ENCODE peak calls at places on chromosomes 2 and 18, in seven cellular contexts. L is neuronal stem cell; Z is uterus; R is effector memory CD4-positive, alpha-beta T cell; O is sigmoid colon; V is neural progenitor cell; Y is DND-41. H is an unnamed sample. For H3K4me1, the result is how much of the 10 kb centered on the place peaks cover.

GRCh38 chr2:38109732-38110181 is 33.8 kb upstream of the CYP1B1 start:
- DNase-seq in L (no peak), Z (no peak), R (no peak), O (no peak), V (no peak), Y (no peak), H (no peak)

GRCh38 chr2:113337809-113338208 is 59.1 kb upstream of the PAX8 start:
- DNase-seq in L (no peak), Z (no peak), R (no peak), O (no peak), V (no peak), Y (no peak), H (no peak)

GRCh38 chr2:207619764-207620203 is 5.4 kb downstream of the METTL21A start:
- DNase-seq in L (no peak), Z (no peak), R (no peak), O (no peak), V (no peak), Y (no peak), H (no peak)

GRCh38 chr2:226544581-226545210 is 254.9 kb downstream of the IRS1 start:
- DNase-seq in L (no peak), Z (no peak), R (no peak), O (no peak), V (no peak), Y (no peak), H (no peak)

GRCh38 chr18:74331404-74331803 is 15.8 kb downstream of the C18orf63 start:
- DNase-seq in L (no peak), Z (no peak), R (no peak), O (no peak), V (peak), Y (no peak), H (no peak)

GRCh38 chr2:84782717-84783442 is 98.0 kb downstream of the TRABD2A start:
- DNase-seq in L (no peak), Z (no peak), R (peak), O (no peak), V (no peak), Y (no peak), H (no peak)

GRCh38 chr2:136010126-136010525 is 24.7 kb upstream of the DARS1 start:
- DNase-seq in L (no peak), Z (no peak), R (no peak), O (no peak), V (no peak), Y (no peak), H (no peak)

GRCh38 chr2:132774189-132774588 is 104.2 kb upstream of the LYPD1 start:
- DNase-seq in L (no peak), Z (no peak), R (no peak), O (no peak), V (no peak), Y (no peak), H (no peak)

GRCh38 chr18:657311-657997 is at the start of gene TYMS:
- DNase-seq in L (peak), Z (no peak), R (no peak), O (no peak), V (peak), Y (peak), H (peak)

GRCh38 chr2:142722569-142722968 is 154.9 kb upstream of the KYNU start:
- DNase-seq in L (no peak), Z (no peak), R (no peak), O (no peak), V (no peak), Y (no peak), H (no peak)

GRCh38 chr2:36663851-36664715 is 32.4 kb upstream of the VIT start:
- DNase-seq in L (peak), Z (peak), R (no peak), O (no peak), V (peak), Y (peak), H (peak)

GRCh38 chr2:232976176-232976575 is 36.9 kb downstream of the NGEF start:
- DNase-seq in L (no peak), Z (no peak), R (no peak), O (no peak), V (no peak), Y (no peak), H (no peak)

GRCh38 chr2:222895143-222895542 is 34.3 kb downstream of the ACSL3 start:
- DNase-seq in L (no peak), Z (no peak), R (no peak), O (no peak), V (no peak), Y (no peak), H (no peak)

GRCh38 chr2:98552499-98553179 is 55.7 kb downstream of the COA5 start:
- DNase-seq in L (no peak), Z (no peak), R (no peak), O (no peak), V (no peak), Y (no peak), H (no peak)

GRCh38 chr18:41690332-41691110 is 264.5 kb upstream of the PIK3C3 start:
- DNase-seq in L (no peak), Z (no peak), R (no peak), O (no peak), V (no peak), Y (no peak), H (no peak)

GRCh38 chr2:116487336-116487735 is 1327.2 kb upstream of the DDX18 start:
- DNase-seq in L (no peak), Z (no peak), R (no peak), O (no peak), V (no peak), Y (no peak), H (no peak)

GRCh38 chr2:177108890-177109289 is 103.7 kb upstream of the HNRNPA3 start:
- DNase-seq in L (no peak), Z (no peak), R (no peak), O (no peak), V (no peak), Y (no peak), H (no peak)

GRCh38 chr2:25738383-25739343 is 65.3 kb upstream of the DTNB start:
- DNase-seq in L (no peak), Z (no peak), R (no peak), O (no peak), V (no peak), Y (no peak), H (no peak)

GRCh38 chr2:219530048-219530963 is 13.3 kb downstream of the CHPF start:
- DNase-seq in L (peak), Z (peak), R (peak), O (peak), V (peak), Y (peak), H (peak)

GRCh38 chr2:143258126-143258892 is 129.1 kb downstream of the ARHGAP15 start:
- DNase-seq in L (no peak), Z (no peak), R (no peak), O (no peak), V (no peak), Y (peak), H (no peak)

GRCh38 chr2:205716126-205716525 is 33.8 kb downstream of the NRP2 start:
- DNase-seq in L (no peak), Z (no peak), R (no peak), O (no peak), V (no peak), Y (no peak), H (no peak)

GRCh38 chr2:65436169-65436824 is 3.9 kb upstream of the SPRED2 start:
- DNase-seq in L (peak), Z (peak), R (no peak), O (peak), V (peak), Y (peak), H (peak)

GRCh38 chr2:128315829-128316776 is 2.6 kb downstream of the HS6ST1 start:
- DNase-seq in L (no peak), Z (no peak), R (no peak), O (peak), V (no peak), Y (peak), H (no peak)

GRCh38 chr18:59220164-59220783 is 316 bp downstream of the GRP start:
- DNase-seq in L (no peak), Z (no peak), R (no peak), O (no peak), V (peak), Y (no peak), H (no peak)

GRCh38 chr18:9642799-9643445 is 28.6 kb upstream of the PPP4R1 start:
- DNase-seq in L (no peak), Z (no peak), R (no peak), O (no peak), V (no peak), Y (no peak), H (peak)

GRCh38 chr2:199738723-199739412 is 112.1 kb downstream of the FTCDNL1 start:
- DNase-seq in L (no peak), Z (no peak), R (no peak), O (no peak), V (no peak), Y (no peak), H (no peak)

GRCh38 chr2:107412209-107412904 is 414.3 kb upstream of the RGPD4 start:
- DNase-seq in L (no peak), Z (no peak), R (no peak), O (no peak), V (no peak), Y (no peak), H (no peak)

GRCh38 chr18:62796216-62796621 is 80.9 kb downstream of the PHLPP1 start:
- DNase-seq in L (no peak), Z (no peak), R (no peak), O (no peak), V (no peak), Y (no peak), H (no peak)

GRCh38 chr18:62799977-62800376 is 84.6 kb downstream of the PHLPP1 start:
- DNase-seq in L (no peak), Z (no peak), R (no peak), O (no peak), V (no peak), Y (no peak), H (no peak)

GRCh38 chr18:62802523-62802922 is 87.2 kb downstream of the PHLPP1 start:
- DNase-seq in L (no peak), Z (no peak), R (no peak), O (no peak), V (no peak), Y (no peak), H (no peak)

GRCh38 chr18:62795813-62796212 is 80.5 kb downstream of the PHLPP1 start:
- DNase-seq in L (no peak), Z (no peak), R (no peak), O (no peak), V (no peak), Y (no peak), H (no peak)

GRCh38 chr18:62797329-62797728 is 82.0 kb downstream of the PHLPP1 start:
- DNase-seq in L (no peak), Z (no peak), R (no peak), O (no peak), V (no peak), Y (no peak), H (no peak)
- H3K4me1 ChIP-seq in L (under half), Z (under half), R (under half), O (under half), V (under half), Y (under half), H (under half)

GRCh38 chr2:29557268-29557667 is 364.1 kb downstream of the ALK start:
- DNase-seq in L (no peak), Z (no peak), R (no peak), O (no peak), V (no peak), Y (no peak), H (no peak)

GRCh38 chr2:29560030-29560429 is 361.4 kb downstream of the ALK start:
- DNase-seq in L (no peak), Z (no peak), R (no peak), O (no peak), V (no peak), Y (no peak), H (no peak)

GRCh38 chr2:29559608-29560007 is 361.8 kb downstream of the ALK start:
- DNase-seq in L (no peak), Z (no peak), R (no peak), O (no peak), V (no peak), Y (no peak), H (no peak)

GRCh38 chr2:29560566-29560965 is 360.8 kb downstream of the ALK start:
- DNase-seq in L (no peak), Z (no peak), R (no peak), O (no peak), V (no peak), Y (no peak), H (no peak)

DNA sequence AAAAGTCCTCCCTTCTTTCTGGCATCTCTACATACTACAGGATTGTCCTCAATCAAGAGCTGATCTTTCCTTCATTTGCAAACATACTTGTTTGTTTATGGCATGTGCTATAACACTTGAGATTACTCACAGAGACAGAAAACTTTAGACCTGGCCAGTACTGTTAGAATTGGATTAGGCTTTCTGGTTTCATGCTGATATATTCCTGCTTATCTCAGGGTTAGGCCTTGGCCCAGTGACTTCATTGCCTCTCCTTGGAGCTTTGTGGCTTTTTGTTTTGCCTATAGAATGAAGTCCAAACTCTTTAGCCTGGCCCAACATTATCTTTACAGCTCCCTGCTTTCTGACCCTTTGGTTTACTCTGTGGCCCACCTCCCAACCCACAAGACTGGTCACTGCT is 363.3 kb downstream of the ALK start:
- DNase-seq in L (no peak), Z (no peak), R (no peak), O (no peak), V (no peak), Y (no peak), H (no peak)
- H3K4me1 ChIP-seq in L (under half), Z (under half), R (under half), O (under half), V (under half), Y (under half), H (under half)

GRCh38 chr18:44839239-44839666 is 158.6 kb downstream of the SETBP1 start:
- DNase-seq in L (peak), Z (peak), R (peak), O (peak), V (peak), Y (peak), H (peak)
- H3K4me1 ChIP-seq in L (under half), Z (under half), R (under half), O (half or more), V (under half), Y (under half), H (under half)

DNA sequence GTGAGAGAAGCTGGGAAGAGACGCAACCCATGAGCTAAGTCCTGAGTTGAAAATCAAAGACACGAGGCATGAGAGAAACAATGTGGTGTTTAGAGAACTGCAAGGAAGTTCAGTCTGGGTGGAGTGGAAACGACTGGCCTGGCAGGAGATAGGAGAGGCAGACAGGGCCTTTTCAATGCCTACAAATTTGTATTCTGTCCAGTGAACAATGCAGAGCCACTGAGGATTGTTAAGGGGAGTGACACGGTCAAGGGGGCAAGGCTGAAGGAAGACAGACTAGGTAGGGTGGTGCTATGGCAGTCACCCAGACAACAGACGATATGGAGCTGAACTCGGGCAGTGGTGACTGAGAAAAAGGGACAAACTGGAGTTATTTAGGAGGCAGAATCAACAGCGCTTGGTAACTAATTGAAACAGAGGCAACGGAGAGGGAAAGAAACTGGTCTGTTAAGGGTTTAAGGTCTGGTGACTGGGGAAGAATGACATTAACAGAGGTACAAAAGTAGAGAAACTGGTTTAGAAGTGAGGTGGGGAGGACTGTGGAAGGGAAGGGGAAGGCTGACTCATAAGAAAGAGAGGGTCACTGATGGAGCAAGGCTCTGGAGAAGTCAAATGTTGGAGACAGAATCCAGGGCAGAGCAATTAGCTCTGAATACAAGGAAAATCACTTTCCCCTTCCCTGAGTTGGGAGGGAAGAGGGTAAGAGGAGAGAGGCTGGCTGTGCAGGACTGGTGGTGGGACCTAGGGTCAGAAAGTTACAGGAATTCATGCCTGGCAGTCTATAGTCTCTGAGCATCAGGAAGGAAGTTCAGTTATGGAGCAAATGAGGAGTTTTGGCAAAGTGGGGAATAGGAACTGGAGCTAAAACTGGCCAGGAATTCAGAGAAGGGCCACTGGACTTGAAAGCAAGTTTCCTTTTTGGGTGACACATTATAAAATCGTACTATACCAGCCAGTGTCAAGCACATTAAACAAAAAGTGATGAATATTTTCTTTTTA is 63.4 kb upstream of the CHRNA1 start:
- DNase-seq in L (no peak), Z (no peak), R (no peak), O (no peak), V (peak), Y (no peak), H (no peak)
- H3K4me1 ChIP-seq in L (under half), Z (under half), R (under half), O (under half), V (under half), Y (under half), H (half or more)

GRCh38 chr2:225041871-225042799 is at the start of gene DOCK10:
- DNase-seq in L (peak), Z (no peak), R (peak), O (no peak), V (peak), Y (peak), H (no peak)

GRCh38 chr2:225042800-225043167 is 516 bp upstream of the DOCK10 start:
- DNase-seq in L (no peak), Z (no peak), R (no peak), O (no peak), V (no peak), Y (no peak), H (no peak)

GRCh38 chr2:225038076-225038571 is 4.1 kb downstream of the DOCK10 start:
- DNase-seq in L (no peak), Z (no peak), R (no peak), O (no peak), V (no peak), Y (no peak), H (no peak)

GRCh38 chr2:225040862-225041209 is 1.4 kb downstream of the DOCK10 start:
- DNase-seq in L (no peak), Z (no peak), R (no peak), O (no peak), V (peak), Y (peak), H (no peak)

DNA sequence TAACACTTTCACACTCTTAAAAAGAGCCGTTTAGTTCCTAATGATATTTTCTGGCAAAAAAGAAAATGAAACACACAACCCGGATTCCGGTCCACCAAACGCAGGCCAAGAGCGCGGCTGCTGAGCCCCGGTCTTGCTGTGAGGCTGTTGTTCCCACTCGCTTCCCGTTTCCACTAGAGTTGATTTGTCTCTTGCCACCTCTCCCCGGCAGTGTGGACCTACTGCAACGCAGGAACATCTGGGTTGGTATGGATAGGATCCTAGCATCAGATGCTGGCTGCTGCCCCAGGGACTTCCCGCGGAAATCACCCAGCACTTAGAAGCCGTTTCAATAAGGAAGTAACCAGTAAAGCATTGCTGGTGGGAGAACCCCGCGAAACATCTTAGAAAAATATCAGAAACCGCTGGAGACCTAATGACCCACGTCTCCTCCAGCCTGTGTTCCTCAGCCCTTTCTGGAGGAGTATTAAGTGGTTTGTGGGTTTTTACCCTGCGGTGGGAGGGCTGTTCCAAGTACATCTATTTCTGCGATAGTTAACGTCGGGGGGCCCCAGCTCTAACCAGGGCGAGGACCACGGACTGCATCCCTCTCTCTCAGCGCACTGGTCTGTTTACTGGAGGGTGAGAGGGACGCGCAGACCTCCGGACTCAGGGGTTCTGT is 928 bp downstream of the DOCK10 start:
- DNase-seq in L (no peak), Z (no peak), R (peak), O (no peak), V (peak), Y (peak), H (no peak)
- H3K4me1 ChIP-seq in L (under half), Z (under half), R (under half), O (under half), V (under half), Y (under half), H (under half)

DNA sequence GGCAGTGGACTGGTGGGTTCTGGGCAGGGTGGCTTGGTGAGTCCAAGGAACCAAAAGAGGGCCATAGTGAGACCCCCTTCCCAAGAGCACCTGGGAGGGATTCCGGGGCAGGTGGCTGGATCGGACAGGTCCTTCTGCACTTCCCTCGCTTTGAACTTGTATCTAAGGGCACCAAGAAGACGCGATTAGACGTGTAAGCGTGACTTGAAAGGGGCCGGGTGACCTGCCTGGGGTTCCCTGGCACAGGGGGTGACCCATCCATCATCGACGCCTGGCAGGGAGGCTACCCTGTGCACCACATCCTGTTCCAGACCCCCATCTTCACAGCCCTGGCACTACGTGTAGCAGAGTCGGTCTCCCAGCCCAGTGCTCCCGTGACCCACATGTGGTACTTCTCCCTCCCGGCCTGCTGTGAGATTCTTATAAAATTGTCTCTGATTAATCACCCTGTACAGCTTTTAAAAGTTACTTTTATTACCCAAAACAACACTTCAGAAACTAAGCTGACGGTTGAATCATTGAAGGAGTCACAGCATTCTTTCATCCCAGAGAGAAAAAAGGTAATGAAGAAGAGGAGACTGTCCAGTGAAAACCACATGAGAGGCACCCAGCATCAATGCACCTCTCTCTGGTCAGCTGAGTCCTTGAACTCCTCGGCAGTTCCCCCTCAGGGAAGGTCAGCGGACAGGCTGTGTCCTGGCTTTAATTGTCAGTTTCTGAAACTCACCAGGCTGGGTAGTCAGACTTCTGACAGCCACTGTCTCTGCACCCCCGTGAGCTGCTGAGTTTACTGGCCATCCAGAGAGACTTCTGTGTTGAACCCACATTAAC is 13.0 kb downstream of the SH3BP4 start:
- DNase-seq in L (no peak), Z (peak), R (no peak), O (peak), V (no peak), Y (no peak), H (no peak)
- H3K4me1 ChIP-seq in L (under half), Z (under half), R (under half), O (under half), V (under half), Y (under half), H (under half)

GRCh38 chr2:63591566-63592175 is 2.9 kb downstream of the MDH1 start:
- DNase-seq in L (no peak), Z (no peak), R (no peak), O (no peak), V (no peak), Y (no peak), H (peak)
- H3K4me1 ChIP-seq in L (under half), Z (under half), R (under half), O (half or more), V (under half), Y (under half), H (under half)